ENCODE peak calls at places on chromosomes 13 and 19, in eight cellular contexts. F, N, S, G, H, J, L and K are unnamed samples.

GRCh38 chr19:31154021-31154420 is 195.2 kb downstream of the TSHZ3 start:
- DNase-seq in F (peak; percentile 26), N (no peak), S (no peak), G (no peak), H (no peak), J (no peak), L (no peak), K (no peak)

GRCh38 chr19:40717325-40717879 is 490 bp downstream of the ITPKC start:
- DNase-seq in F (peak; percentile 39), N (no peak), S (no peak), G (no peak), H (no peak), J (no peak), L (no peak), K (no peak)

GRCh38 chr13:51999525-51999924 is 11.7 kb downstream of the ATP7B start:
- DNase-seq in F (no peak), N (no peak), S (peak; percentile 29), G (no peak), H (no peak), J (no peak), L (no peak), K (no peak)

GRCh38 chr13:93039131-93039530 is 187.5 kb upstream of the GPC6 start:
- DNase-seq in F (peak; percentile 10), N (no peak), S (peak; percentile 30), G (no peak), H (no peak), J (no peak), L (no peak), K (no peak)

GRCh38 chr13:23963947-23964346 is 66.6 kb upstream of the C1QTNF9B start:
- DNase-seq in F (no peak), N (no peak), S (no peak), G (peak; percentile 55), H (no peak), J (no peak), L (no peak), K (no peak)

GRCh38 chr13:23447927-23448326 is 14.4 kb upstream of the SACS start:
- DNase-seq in F (peak; percentile 81), N (peak; percentile 53), S (peak; percentile 67), G (no peak), H (no peak), J (no peak), L (no peak), K (no peak)

GRCh38 chr13:32453981-32454380 is 26.1 kb upstream of the N4BP2L1 start:
- DNase-seq in F (peak; percentile 36), N (no peak), S (peak; percentile 67), G (no peak), H (no peak), J (no peak), L (no peak), K (no peak)

GRCh38 chr13:43573787-43574562 is 212.8 kb downstream of the ENOX1 start:
- DNase-seq in F (peak; percentile 31), N (no peak), S (peak; percentile 47), G (peak; percentile 18), H (no peak), J (peak; percentile 22), L (no peak), K (no peak)

GRCh38 chr13:101465877-101466276 is 13.4 kb downstream of the ITGBL1 start:
- DNase-seq in F (no peak), N (no peak), S (no peak), G (no peak), H (no peak), J (no peak), L (no peak), K (no peak)

GRCh38 chr13:102538938-102539337 is 57.8 kb upstream of the TPP2 start:
- DNase-seq in F (no peak), N (no peak), S (no peak), G (no peak), H (no peak), J (no peak), L (no peak), K (no peak)

GRCh38 chr13:95931300-95932025 is 121.7 kb downstream of the UGGT2 start:
- DNase-seq in F (no peak), N (no peak), S (no peak), G (no peak), H (no peak), J (no peak), L (no peak), K (no peak)

GRCh38 chr19:942133-942645 is 16.4 kb downstream of the ARID3A start:
- DNase-seq in F (no peak), N (no peak), S (no peak), G (no peak), H (no peak), J (no peak), L (no peak), K (no peak)